ENCODE peak calls at places on chromosomes 11 and 22, in five cellular contexts. Z is brain microvascular endothelial cell, T is Calu3, X is PC-3, S is GM12865. C is an unnamed sample.

GRCh38 chr11:46658259-46658658 is 40.9 kb downstream of the ATG13 start:
- DNase-seq in Z (peak; percentile 48), T (no peak), X (no peak), S (no peak), C (no peak)

GRCh38 chr11:17887779-17888178 is 125.1 kb downstream of the SERGEF start:
- DNase-seq in Z (peak; percentile 54), T (no peak), X (no peak), S (no peak), C (no peak)

GRCh38 chr11:14350215-14350614 is 8.8 kb downstream of the RRAS2 start:
- DNase-seq in Z (no peak), T (no peak), X (no peak), S (no peak), C (no peak)

GRCh38 chr11:33044281-33044680 is 4.9 kb downstream of the TCP11L1 start:
- DNase-seq in Z (no peak), T (no peak), X (peak; percentile 96), S (no peak), C (no peak)

GRCh38 chr11:134346101-134346975 is 14.6 kb downstream of the GLB1L2 start:
- DNase-seq in Z (no peak), T (no peak), X (no peak), S (no peak), C (no peak)

GRCh38 chr11:75532200-75532972 is 6.6 kb upstream of the GDPD5 start:
- DNase-seq in Z (peak; percentile 47), T (peak; percentile 85), X (peak; percentile 93), S (peak; percentile 78), C (peak; percentile 80)

GRCh38 chr11:116525961-116526495 is 246.8 kb downstream of the BUD13 start:
- DNase-seq in Z (no peak), T (no peak), X (no peak), S (no peak), C (no peak)

GRCh38 chr22:40533712-40534378 is 102.7 kb downstream of the MRTFA start:
- DNase-seq in Z (peak; percentile 69), T (no peak), X (peak; percentile 62), S (peak; percentile 89), C (peak; percentile 82)

GRCh38 chr11:15742626-15743243 is 613.6 kb downstream of the SOX6 start:
- DNase-seq in Z (no peak), T (no peak), X (no peak), S (no peak), C (no peak)

DNA sequence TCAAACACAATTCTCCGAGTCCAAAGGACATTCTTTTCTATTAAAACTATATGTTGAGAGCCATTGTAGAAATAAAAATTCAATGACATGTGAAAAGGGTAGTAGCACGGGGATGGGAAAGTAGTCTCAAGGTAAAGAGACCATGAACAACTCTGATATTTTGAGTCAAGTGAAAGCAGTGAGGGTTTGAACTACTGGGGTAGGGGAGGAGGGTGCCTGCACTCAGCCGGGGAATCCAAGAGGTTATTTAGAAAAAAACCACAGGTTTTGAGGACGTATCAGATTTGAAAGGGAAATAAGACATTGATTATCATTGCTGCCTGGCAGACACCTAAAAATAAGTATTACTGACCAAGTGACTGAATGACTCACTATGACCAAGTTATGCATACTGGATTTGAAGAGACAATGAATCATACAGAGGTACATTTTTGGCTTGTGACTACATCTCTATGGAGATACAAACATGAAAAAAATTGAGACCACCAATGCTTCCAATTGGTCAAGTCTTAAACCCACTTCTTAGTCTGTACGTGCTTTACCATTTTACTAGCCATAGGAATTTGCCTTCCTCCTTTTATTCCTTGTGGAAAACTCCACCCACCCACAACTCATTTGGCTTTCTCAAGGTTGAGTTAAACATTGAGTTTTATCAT is 2.2 kb upstream of the OR52H1 start:
- DNase-seq in Z (peak; percentile 29), T (no peak), X (peak; percentile 80), S (peak; percentile 14), C (peak; percentile 21)
- TF ChIP-seq CTCF in Z (no peak), T (no peak), X (no peak), S (no peak), C (no peak)

GRCh38 chr11:103202048-103202651 is 92.9 kb downstream of the DYNC2H1 start:
- DNase-seq in Z (peak; percentile 22), T (no peak), X (peak; percentile 74), S (peak; percentile 14), C (peak; percentile 2)
- TF ChIP-seq CTCF in Z (peak; percentile 59), T (no peak), X (peak; percentile 90), S (peak; percentile 33), C (peak; percentile 33)

DNA sequence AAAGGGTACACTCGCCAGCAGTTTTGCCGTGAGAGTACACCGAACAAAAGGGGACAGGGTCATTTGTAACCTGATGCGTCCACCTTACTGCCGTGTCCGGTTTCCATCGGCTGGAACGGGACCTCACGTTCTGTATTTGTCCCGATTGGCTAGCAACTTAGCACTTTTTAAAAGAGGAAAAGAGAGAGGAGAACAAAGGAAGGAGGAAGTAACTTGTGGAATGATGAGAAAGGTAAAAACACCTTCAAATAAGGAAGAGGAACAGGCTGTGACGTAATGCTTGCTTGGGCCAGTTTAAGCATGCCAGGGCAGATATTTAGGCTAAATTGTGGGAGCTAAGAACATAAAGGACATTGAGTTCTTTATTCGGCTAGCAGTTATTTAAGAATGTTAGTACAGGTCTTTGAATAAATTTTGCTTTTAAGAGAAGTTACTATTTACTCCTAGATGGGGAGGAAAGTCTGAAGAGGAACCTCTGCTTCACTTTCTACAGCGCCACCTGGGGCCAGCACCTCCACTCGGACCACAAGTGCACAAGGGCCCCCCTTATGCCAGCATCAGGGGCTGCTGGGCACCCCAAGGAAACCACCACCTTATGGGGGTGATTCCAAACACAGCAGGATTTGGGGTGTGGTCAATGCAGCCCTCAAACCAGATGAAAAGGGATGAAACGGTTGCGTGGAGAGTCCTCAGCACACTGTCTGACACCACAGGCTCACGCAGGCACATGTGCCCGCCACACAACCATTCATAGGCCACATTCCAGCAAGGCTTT is 5.8 kb downstream of the ARSA start:
- DNase-seq in Z (no peak), T (peak; percentile 34), X (peak; percentile 11), S (peak; percentile 50), C (no peak)
- TF ChIP-seq CTCF in Z (peak; percentile 36), T (peak; percentile 42), X (peak; percentile 55), S (peak; percentile 42), C (peak; percentile 67)

GRCh38 chr11:114346709-114347141 is 50.5 kb downstream of the NNMT start:
- DNase-seq in Z (no peak), T (no peak), X (peak; percentile 44), S (no peak), C (no peak)

GRCh38 chr11:114345575-114346222 is 49.5 kb downstream of the NNMT start:
- DNase-seq in Z (no peak), T (no peak), X (no peak), S (no peak), C (no peak)

GRCh38 chr11:114344494-114344893 is 48.3 kb downstream of the NNMT start:
- DNase-seq in Z (no peak), T (no peak), X (no peak), S (no peak), C (no peak)

GRCh38 chr11:114350022-114350421 is 50.3 kb downstream of the C11orf71 start:
- DNase-seq in Z (no peak), T (no peak), X (peak; percentile 58), S (no peak), C (no peak)

GRCh38 chr11:114348200-114349191 is 51.8 kb downstream of the C11orf71 start:
- DNase-seq in Z (peak; percentile 81), T (peak; percentile 59), X (peak; percentile 92), S (peak; percentile 57), C (peak; percentile 12)
- TF ChIP-seq CTCF in Z (peak; percentile 58), T (peak; percentile 19), X (peak; percentile 74), S (peak; percentile 32), C (peak; percentile 54)

DNA sequence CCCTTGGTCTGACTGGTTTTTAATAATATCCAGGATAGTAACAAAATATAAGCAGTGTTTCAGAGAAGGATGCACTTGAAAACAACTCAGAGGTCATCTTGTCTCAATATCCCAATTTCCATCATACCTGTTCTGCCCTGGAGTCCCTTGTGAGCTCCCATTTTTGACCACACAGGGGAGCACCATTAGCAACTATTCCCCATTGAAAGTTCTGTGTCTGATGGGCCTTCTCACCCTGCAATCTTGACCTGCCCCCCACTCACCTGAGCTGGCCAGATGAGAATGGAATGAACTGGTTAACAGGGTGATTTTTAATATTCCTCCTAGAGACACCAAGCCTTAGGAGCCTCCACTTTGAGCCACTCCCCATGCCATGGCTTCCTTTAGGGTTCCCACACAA is 3.8 kb upstream of the CAPN5 start:
- DNase-seq in Z (no peak), T (peak; percentile 32), X (peak; percentile 26), S (no peak), C (no peak)
- TF ChIP-seq CTCF in Z (peak; percentile 46), T (no peak), X (peak; percentile 56), S (peak; percentile 3), C (no peak)